ENCODE peak calls at places on chromosomes 5 and 9, in five cellular contexts. F is CD8-positive, alpha-beta T cell; C is tibial nerve; W is cardiac muscle cell; D is heart left ventricle. K is an unnamed sample.

GRCh38 chr9:17800397-17800796 is 221.5 kb downstream of the SH3GL2 start:
- DNase-seq in F (no peak), C (no peak), W (no peak), D (no peak), K (no peak)

GRCh38 chr5:139091439-139092156 is 106.6 kb downstream of the SIL1 start:
- DNase-seq in F (no peak), C (no peak), W (peak; percentile 56), D (no peak), K (no peak)

GRCh38 chr5:36606437-36607113 is at the start of gene SLC1A3:
- DNase-seq in F (no peak), C (peak; percentile 59), W (peak; percentile 81), D (no peak), K (peak; percentile 52)

GRCh38 chr5:68548959-68549676 is 333.6 kb downstream of the PIK3R1 start:
- DNase-seq in F (no peak), C (no peak), W (peak; percentile 57), D (no peak), K (no peak)

GRCh38 chr5:143051244-143052058 is 281.3 kb downstream of the ARHGAP26 start:
- DNase-seq in F (no peak), C (peak; percentile 27), W (peak; percentile 93), D (no peak), K (no peak)

GRCh38 chr9:6931913-6932312 is 174.1 kb downstream of the KDM4C start:
- DNase-seq in F (no peak), C (no peak), W (peak; percentile 16), D (no peak), K (no peak)

GRCh38 chr5:56862909-56863308 is 46.5 kb upstream of the SETD9 start:
- DNase-seq in F (no peak), C (no peak), W (no peak), D (no peak), K (no peak)

GRCh38 chr5:125376059-125376641 is 629.7 kb upstream of the ZNF608 start:
- DNase-seq in F (no peak), C (no peak), W (no peak), D (no peak), K (no peak)

GRCh38 chr5:55232985-55233928 is at the start of gene CCNO:
- DNase-seq in F (no peak), C (peak; percentile 35), W (peak; percentile 82), D (peak; percentile 78), K (peak; percentile 61)

GRCh38 chr5:119742311-119742710 is 113.0 kb downstream of the FAM170A start:
- DNase-seq in F (no peak), C (no peak), W (no peak), D (no peak), K (no peak)

GRCh38 chr9:16530669-16531461 is 339.6 kb downstream of the BNC2 start:
- DNase-seq in F (no peak), C (no peak), W (no peak), D (no peak), K (no peak)

GRCh38 chr5:25963251-25964008 is 1075.0 kb downstream of the CDH9 start:
- DNase-seq in F (no peak), C (peak; percentile 90), W (no peak), D (no peak), K (no peak)

GRCh38 chr5:84092738-84093137 is 291.9 kb downstream of the EDIL3 start:
- DNase-seq in F (no peak), C (no peak), W (no peak), D (no peak), K (no peak)

GRCh38 chr5:115543931-115544370 is 624 bp downstream of the FEM1C start:
- DNase-seq in F (peak; percentile 24), C (peak; percentile 60), W (peak; percentile 67), D (no peak), K (no peak)

GRCh38 chr5:126445502-126446174 is 22.4 kb downstream of the GRAMD2B start:
- DNase-seq in F (no peak), C (no peak), W (no peak), D (no peak), K (no peak)

GRCh38 chr5:132410451-132411381 is 41.2 kb downstream of the SLC22A5 start:
- DNase-seq in F (peak; percentile 71), C (peak; percentile 55), W (peak; percentile 88), D (peak; percentile 91), K (peak; percentile 78)

GRCh38 chr9:131469369-131469768 is 33.3 kb upstream of the POMT1 start:
- DNase-seq in F (no peak), C (no peak), W (no peak), D (no peak), K (no peak)

GRCh38 chr5:17203329-17204132 is 13.9 kb upstream of the BASP1 start:
- DNase-seq in F (no peak), C (peak; percentile 33), W (peak; percentile 89), D (no peak), K (no peak)

GRCh38 chr9:96480736-96481135 is 30.8 kb downstream of the HABP4 start:
- DNase-seq in F (no peak), C (no peak), W (no peak), D (no peak), K (no peak)

GRCh38 chr5:76983468-76983867 is 30.6 kb downstream of the CRHBP start:
- DNase-seq in F (no peak), C (no peak), W (peak; percentile 64), D (peak; percentile 34), K (no peak)

GRCh38 chr9:127838375-127839078 is 15.9 kb downstream of the ENG start:
- DNase-seq in F (no peak), C (peak; percentile 61), W (peak; percentile 94), D (peak; percentile 86), K (peak; percentile 79)

GRCh38 chr5:144369001-144369400 is 198.3 kb downstream of the KCTD16 start:
- DNase-seq in F (no peak), C (no peak), W (no peak), D (no peak), K (no peak)

GRCh38 chr5:163395794-163396193 is 41.6 kb upstream of the CCNG1 start:
- DNase-seq in F (no peak), C (no peak), W (no peak), D (no peak), K (no peak)

GRCh38 chr5:14714706-14715105 is 50.2 kb downstream of the OTULIN start:
- DNase-seq in F (no peak), C (no peak), W (no peak), D (no peak), K (no peak)

GRCh38 chr5:174045470-174046025 is at the start of gene NSG2:
- DNase-seq in F (no peak), C (peak; percentile 44), W (peak; percentile 96), D (peak; percentile 89), K (peak; percentile 60)

GRCh38 chr5:135058326-135058725 is 24.3 kb upstream of the PITX1 start:
- DNase-seq in F (no peak), C (no peak), W (no peak), D (no peak), K (no peak)

GRCh38 chr9:121735792-121736130 is 84.3 kb downstream of the DAB2IP start:
- DNase-seq in F (no peak), C (no peak), W (no peak), D (no peak), K (no peak)

GRCh38 chr9:36401179-36401740 is 1.2 kb upstream of the RNF38 start:
- DNase-seq in F (no peak), C (no peak), W (peak; percentile 83), D (no peak), K (no peak)

GRCh38 chr5:95798545-95798944 is 24.0 kb downstream of the GLRX start:
- DNase-seq in F (no peak), C (no peak), W (no peak), D (no peak), K (no peak)

GRCh38 chr9:24899463-24899862 is 353.8 kb upstream of the IZUMO3 start:
- DNase-seq in F (no peak), C (no peak), W (no peak), D (no peak), K (no peak)

GRCh38 chr5:172110921-172111873 is 76.8 kb downstream of the STK10 start:
- DNase-seq in F (peak; percentile 48), C (no peak), W (peak; percentile 63), D (peak; percentile 73), K (peak; percentile 46)

GRCh38 chr5:110916373-110917049 is 155.0 kb upstream of the TSLP start:
- DNase-seq in F (no peak), C (no peak), W (peak; percentile 92), D (no peak), K (no peak)

GRCh38 chr5:96816430-96816939 is 8.7 kb upstream of the ERAP1 start:
- DNase-seq in F (peak; percentile 49), C (no peak), W (no peak), D (no peak), K (no peak)

GRCh38 chr5:173201636-173202265 is 33.3 kb downstream of the NKX2-5 start:
- DNase-seq in F (no peak), C (no peak), W (peak; percentile 49), D (no peak), K (no peak)

GRCh38 chr9:36632892-36633291 is 60.2 kb downstream of the MELK start:
- DNase-seq in F (no peak), C (no peak), W (peak; percentile 60), D (no peak), K (no peak)

DNA sequence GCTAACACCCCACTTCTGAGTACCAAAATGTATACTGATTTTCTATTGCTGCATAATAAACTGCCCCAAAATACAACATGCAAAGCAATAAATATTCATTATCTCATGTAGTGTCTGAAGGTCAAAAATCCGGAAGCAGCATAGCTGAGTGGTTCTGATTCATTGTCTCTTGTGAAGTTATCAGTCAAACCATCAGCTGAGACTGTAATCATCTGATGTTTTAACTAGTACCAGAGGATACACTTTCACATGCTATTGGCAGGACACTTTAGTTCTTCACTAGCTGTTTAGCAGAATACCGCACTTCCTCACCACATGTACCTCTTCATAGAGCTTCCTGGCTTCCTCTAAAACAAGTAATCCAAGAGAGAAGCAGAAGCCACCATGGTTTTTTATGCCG is 12.7 kb upstream of the TMEM161B start:
- DNase-seq in F (no peak), C (no peak), W (no peak), D (no peak), K (no peak)
- TF ChIP-seq CTCF in F (no peak), C (no peak), W (no peak), D (no peak), K (no peak)

DNA sequence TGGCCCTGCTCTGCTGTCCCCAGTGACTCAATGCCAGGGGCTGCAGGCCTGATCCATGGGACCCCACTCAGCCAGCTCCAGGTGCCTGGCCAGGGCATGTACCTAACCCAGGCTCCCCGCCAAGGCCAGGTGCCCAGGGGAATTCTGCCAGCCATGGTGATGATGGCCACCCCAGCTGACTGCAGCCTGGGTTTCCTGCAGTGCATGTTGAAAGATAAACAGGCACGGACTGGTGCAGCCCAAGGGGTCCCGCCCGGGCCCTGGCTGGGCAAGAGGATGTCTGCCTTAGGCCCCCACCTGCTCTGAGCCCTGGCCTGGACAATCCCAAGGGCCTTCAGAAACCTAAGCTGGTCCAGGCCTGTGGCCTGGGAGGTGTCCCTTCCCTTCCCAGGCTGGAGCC is 1.2 kb downstream of the ABCA2 start:
- DNase-seq in F (no peak), C (no peak), W (no peak), D (no peak), K (no peak)
- H3K4me3 ChIP-seq in F (peak overlapping the region; percentile 30), C (peak overlapping the region; percentile 63), W (no peak overlapping the region), D (no peak overlapping the region), K (no peak overlapping the region)

GRCh38 chr5:141319699-141320098 is 885 bp downstream of the TAF7 start:
- DNase-seq in F (no peak), C (no peak), W (no peak), D (no peak), K (no peak)
- H3K9me3 ChIP-seq in F (peaks cover 47% of the 10 kb centered on the region), C (peaks cover 89% of the 10 kb centered on the region), W (peaks cover 7% of the 10 kb centered on the region), D (peaks cover 4% of the 10 kb centered on the region), K (peaks cover 25% of the 10 kb centered on the region)

GRCh38 chr5:168438349-168438748 is 47.9 kb upstream of the RARS1 start:
- DNase-seq in F (no peak), C (no peak), W (no peak), D (no peak), K (no peak)
- TF ChIP-seq CTCF in F (no peak), C (no peak), W (no peak), D (no peak), K (no peak)

K was measured in lung.